ENCODE peak calls at places on chromosome 1, in nine cellular contexts. Z, N, T, P, U, R, S, V and D are unnamed samples.

GRCh38 chr1:28417441-28418277 is 48.1 kb downstream of the PHACTR4 start:
- DNase-seq in P (no peak), S (peak), V (peak), N (peak), R (peak), T (peak), Z (no peak), U (peak), D (peak)

GRCh38 chr1:89832481-89833127 is 11.8 kb downstream of the LRRC8D start:
- DNase-seq in P (no peak), R (no peak), N (no peak), Z (no peak), U (no peak), V (no peak), T (no peak), S (no peak), D (no peak)

GRCh38 chr1:219771039-219771438 is 157.3 kb downstream of the SLC30A10 start:
- DNase-seq in N (peak), P (peak), R (peak), U (peak), V (peak), T (peak), Z (no peak), S (peak), D (peak)

GRCh38 chr1:60989745-60990718 is 92.3 kb upstream of the NFIA start:
- DNase-seq in R (peak), U (peak), T (peak), P (peak), N (peak), V (peak), Z (no peak), S (peak), D (peak)

GRCh38 chr1:8031176-8031785 is 5.2 kb upstream of the ERRFI1 start:
- DNase-seq in T (peak), V (peak), R (peak), P (no peak), S (no peak), Z (peak), U (peak), N (peak), D (no peak)

GRCh38 chr1:66693856-66694255 is 58.4 kb upstream of the DYNLT5 start:
- DNase-seq in S (no peak), V (no peak), R (no peak), U (no peak), T (no peak), N (no peak), Z (no peak), P (no peak), D (no peak)

GRCh38 chr1:23718482-23718881 is 24.8 kb upstream of the ELOA start:
- DNase-seq in U (peak), S (peak), T (peak), Z (peak), V (peak), R (peak), N (peak), P (no peak), D (peak)

GRCh38 chr1:41618066-41618825 is 133.8 kb upstream of the EDN2 start:
- DNase-seq in S (peak), Z (no peak), V (no peak), R (peak), P (peak), N (peak), T (peak), U (peak), D (peak)

GRCh38 chr1:158686430-158687009 is at the start of gene SPTA1:
- DNase-seq in S (no peak), P (no peak), V (no peak), T (peak), N (peak), Z (no peak), U (no peak), R (peak), D (no peak)

GRCh38 chr1:156797212-156797871 is 19.3 kb downstream of the SH2D2A start:
- DNase-seq in T (peak), S (peak), Z (peak), P (no peak), R (peak), V (peak), U (peak), N (peak), D (peak)

GRCh38 chr1:158203693-158204457 is 23.2 kb downstream of the CD1D start:
- DNase-seq in T (peak), N (peak), Z (peak), P (no peak), S (peak), U (peak), V (peak), R (peak), D (peak)

GRCh38 chr1:16251381-16251780 is 14.4 kb upstream of the CPLANE2 start:
- DNase-seq in U (no peak), P (no peak), N (no peak), T (no peak), Z (no peak), S (no peak), R (no peak), V (no peak), D (no peak)

GRCh38 chr1:204713541-204713940 is 28.0 kb upstream of the LRRN2 start:
- DNase-seq in Z (no peak), R (no peak), V (no peak), U (no peak), N (no peak), S (no peak), T (no peak), P (no peak), D (no peak)

GRCh38 chr1:76279387-76279748 is 204.8 kb downstream of the ST6GALNAC3 start:
- DNase-seq in S (no peak), T (no peak), P (no peak), N (no peak), V (no peak), R (no peak), Z (peak), U (no peak), D (no peak)

GRCh38 chr1:209012443-209013196 is 570.9 kb upstream of the CAMK1G start:
- DNase-seq in Z (peak), T (no peak), P (no peak), N (no peak), U (no peak), V (no peak), R (no peak), S (no peak), D (no peak)

GRCh38 chr1:231508497-231508896 is 20.0 kb upstream of the TSNAX start:
- DNase-seq in N (no peak), T (no peak), P (no peak), U (no peak), V (no peak), Z (no peak), S (no peak), R (peak), D (no peak)

GRCh38 chr1:200206340-200206739 is 178.8 kb downstream of the NR5A2 start:
- DNase-seq in N (peak), P (no peak), R (peak), U (peak), Z (no peak), S (peak), T (peak), V (peak), D (peak)

GRCh38 chr1:209657918-209658317 is 5.7 kb upstream of the LAMB3 start:
- DNase-seq in R (no peak), Z (no peak), N (no peak), T (no peak), U (peak), S (no peak), P (no peak), V (no peak), D (no peak)

GRCh38 chr1:107251839-107252238 is 111.0 kb downstream of the NTNG1 start:
- DNase-seq in T (no peak), V (no peak), R (no peak), P (no peak), S (no peak), U (no peak), Z (no peak), N (no peak), D (no peak)

GRCh38 chr1:107251083-107251482 is 110.2 kb downstream of the NTNG1 start:
- DNase-seq in R (no peak), S (peak), P (no peak), Z (no peak), U (no peak), V (peak), N (no peak), T (no peak), D (no peak)

GRCh38 chr1:107252271-107252670 is 111.4 kb downstream of the NTNG1 start:
- DNase-seq in S (no peak), P (no peak), U (no peak), R (no peak), T (no peak), Z (no peak), N (no peak), V (no peak), D (no peak)

GRCh38 chr1:107247679-107248078 is 106.8 kb downstream of the NTNG1 start:
- DNase-seq in Z (no peak), R (no peak), V (no peak), T (no peak), U (no peak), S (no peak), N (no peak), P (no peak), D (no peak)

DNA sequence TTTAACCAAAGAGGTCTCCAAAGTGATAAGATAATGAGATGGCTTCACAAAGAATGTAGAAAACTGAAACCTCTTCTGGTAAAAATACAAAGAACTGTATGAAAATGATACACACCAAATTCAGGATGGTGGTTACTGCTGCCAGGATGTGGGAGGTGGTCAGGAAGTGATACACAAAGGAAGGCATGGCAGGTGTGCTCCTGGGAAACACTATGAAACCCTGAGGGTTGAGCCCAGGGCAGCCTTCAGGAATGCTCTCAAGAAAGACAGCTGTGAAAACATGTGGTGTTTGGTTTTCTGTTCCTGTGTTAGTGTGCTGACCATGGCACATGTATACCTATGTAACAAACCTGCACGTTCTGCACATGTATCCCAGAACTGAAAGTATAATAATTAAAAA is 109.3 kb downstream of the NTNG1 start:
- DNase-seq in T (no peak), P (no peak), U (peak), V (peak), R (no peak), Z (no peak), N (no peak), S (peak), D (no peak)
- TF ChIP-seq CTCF in T (no peak), P (no peak), U (no peak), V (no peak), R (no peak), Z (no peak), N (no peak), S (no peak), D (no peak)

GRCh38 chr1:92079441-92079840 is 704 bp upstream of the BTBD8 start:
- DNase-seq in S (no peak), Z (no peak), P (no peak), U (no peak), N (no peak), R (no peak), V (no peak), T (no peak), D (no peak)
- H3K4me3 ChIP-seq in S (peak), Z (no peak), P (peak), U (no peak), N (no peak), R (peak), V (peak), T (peak), D (no peak)

DNA sequence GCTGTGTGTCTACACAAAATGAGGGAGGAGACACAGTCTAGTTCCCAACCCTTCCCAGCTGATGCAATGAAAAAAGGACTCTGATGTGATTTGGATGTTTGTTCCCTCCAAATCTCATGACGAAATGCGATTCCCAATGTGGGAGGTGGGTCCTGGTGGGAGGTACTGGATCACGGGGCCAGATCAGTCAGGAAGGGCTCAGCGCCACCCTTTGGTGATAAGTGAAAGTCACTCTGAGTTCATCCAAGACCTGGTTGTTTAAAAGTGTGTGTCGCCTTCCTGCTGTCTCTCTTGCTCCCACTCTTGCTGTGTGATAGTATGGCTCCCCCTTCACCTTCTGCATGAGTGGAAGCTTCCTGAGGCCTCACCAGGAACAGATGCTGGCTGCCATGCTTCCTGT is 63.2 kb downstream of the GNG4 start:
- DNase-seq in N (no peak), T (no peak), S (no peak), R (no peak), V (no peak), P (no peak), Z (no peak), U (no peak), D (no peak)
- TF ChIP-seq CTCF in N (no peak), T (no peak), S (no peak), R (no peak), V (no peak), P (no peak), Z (no peak), U (no peak), D (no peak)

DNA sequence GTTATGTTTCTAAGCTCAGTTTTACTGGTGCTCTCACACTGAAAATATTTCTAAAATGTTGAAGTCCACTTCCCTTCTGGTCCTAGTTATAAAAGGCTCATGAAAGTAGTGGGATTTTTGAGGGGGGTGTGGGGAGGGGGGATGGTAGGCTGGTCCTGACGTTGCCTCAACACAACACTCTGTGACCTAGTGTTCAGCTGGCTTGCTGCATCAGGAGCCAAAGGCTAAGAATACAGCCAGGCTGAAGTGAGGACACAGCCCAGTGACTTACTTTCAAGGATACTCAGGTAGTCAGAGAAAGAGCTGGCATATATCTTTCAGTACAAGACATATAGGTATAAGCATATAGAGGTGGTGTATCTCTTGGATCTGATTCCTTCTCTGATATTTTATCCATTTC is 151.9 kb upstream of the C8B start:
- DNase-seq in U (no peak), R (no peak), P (no peak), T (no peak), V (no peak), N (no peak), S (no peak), Z (no peak), D (no peak)
- H3K4me3 ChIP-seq in U (no peak), R (no peak), P (no peak), T (no peak), V (no peak), N (no peak), S (no peak), Z (no peak), D (no peak)

DNA sequence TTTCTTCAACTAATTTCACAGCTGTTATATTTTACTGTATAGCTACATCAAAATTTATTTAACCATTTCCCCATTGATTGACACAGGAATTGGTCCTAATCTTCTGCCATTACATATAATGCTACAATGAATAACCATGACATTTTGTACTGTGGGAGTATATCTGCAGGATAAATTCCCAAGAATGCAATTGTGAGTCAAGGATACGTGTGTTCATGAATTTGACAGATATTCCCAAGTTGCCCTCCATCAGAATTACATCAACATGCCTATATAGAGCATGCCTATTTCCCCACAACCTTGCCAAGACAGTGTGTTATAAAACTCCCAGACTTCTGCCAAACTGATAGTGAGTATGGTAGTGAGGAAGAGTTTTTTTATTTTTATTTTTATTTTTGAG is 2.7 kb upstream of the TIE1 start:
- DNase-seq in N (no peak), S (no peak), R (no peak), P (no peak), U (no peak), Z (no peak), V (no peak), T (peak), D (no peak)
- TF ChIP-seq CTCF in N (no peak), S (no peak), R (no peak), P (no peak), U (no peak), Z (no peak), V (no peak), T (no peak), D (no peak)

DNA sequence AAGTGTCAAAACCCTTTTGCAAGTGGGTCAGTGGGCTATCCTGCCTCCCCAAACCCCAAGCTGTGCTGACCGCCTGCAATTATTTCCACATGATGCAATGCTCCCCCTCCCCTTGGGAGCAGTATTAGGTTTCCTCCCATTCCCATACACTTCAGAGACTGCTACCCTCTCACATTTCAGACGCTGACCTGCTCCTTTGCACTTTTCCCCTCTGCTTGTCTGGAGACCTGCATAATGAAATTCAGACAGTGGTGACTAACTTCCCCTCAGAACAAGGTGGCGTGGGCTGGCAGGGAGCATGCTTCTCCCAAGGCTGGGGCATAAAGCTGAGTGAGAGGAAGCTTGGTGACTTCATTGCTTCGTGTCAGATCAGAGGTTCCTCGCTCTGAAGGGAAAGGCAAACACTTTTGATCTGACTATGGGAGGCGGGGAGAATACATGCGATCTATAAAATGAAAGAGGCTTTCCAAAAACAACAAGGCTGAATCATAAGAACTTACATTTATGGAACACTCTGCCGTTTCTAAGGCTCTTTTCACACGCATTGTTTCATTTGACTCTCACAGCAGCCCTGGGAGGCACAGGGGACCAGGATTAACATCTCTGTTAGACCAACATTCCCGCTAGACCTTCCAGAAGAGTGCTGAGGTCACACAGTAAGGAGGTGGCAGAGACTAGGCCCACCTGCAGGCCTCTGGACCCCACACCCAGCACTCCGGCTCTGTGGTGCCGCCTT is 27.5 kb upstream of the ROR1 start:
- DNase-seq in P (no peak), S (peak), T (peak), V (peak), U (peak), N (peak), R (peak), Z (peak), D (peak)
- H3K4me3 ChIP-seq in P (no peak), S (no peak), T (no peak), V (peak), U (no peak), N (no peak), R (no peak), Z (no peak), D (no peak)

DNA sequence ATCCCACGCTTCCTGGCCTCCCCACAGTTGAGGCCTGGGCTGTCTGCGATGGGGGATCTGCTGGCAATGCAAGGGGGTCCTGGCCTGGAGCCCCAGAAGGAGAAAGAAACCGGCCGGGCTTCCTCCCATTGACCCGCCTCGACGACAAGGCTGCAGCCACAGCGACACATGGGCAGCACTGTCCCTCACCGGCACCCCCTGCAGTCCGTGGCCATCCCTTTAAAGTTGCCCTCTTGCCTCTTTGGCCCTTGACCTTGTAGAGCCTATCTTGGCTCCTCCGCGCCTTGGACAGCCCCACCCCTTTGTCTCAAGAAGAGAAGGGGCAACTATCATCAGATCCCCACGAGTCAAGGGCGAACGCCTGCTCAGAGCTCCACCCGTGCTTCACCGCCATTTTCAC is 106.0 kb downstream of the CASZ1 start:
- DNase-seq in P (no peak), V (no peak), Z (no peak), R (no peak), T (no peak), S (no peak), U (no peak), N (no peak), D (no peak)
- TF ChIP-seq CTCF in P (no peak), V (peak), Z (no peak), R (no peak), T (no peak), S (no peak), U (no peak), N (no peak), D (no peak)

DNA sequence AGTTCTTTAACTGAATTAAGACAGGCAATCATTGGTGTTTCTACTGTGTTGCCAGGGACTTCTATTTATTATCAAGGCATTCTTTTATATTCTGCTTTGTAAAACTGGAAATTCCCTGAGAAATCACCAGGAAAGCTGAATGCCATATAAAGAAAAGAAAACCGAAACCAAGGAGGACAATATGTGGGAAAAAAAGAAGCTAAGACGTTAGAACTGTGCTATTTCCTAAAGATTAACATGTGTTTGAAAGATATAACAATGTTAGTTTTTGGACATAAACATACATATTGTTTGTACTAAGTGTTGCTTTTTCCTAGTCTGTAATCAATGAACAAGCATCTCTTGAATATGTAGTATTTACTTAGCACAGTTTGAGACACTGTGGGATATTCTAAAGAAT is 47.2 kb downstream of the EXTL2 start:
- DNase-seq in Z (no peak), P (no peak), N (peak), S (peak), R (peak), U (peak), V (no peak), T (peak), D (no peak)
- H3K4me3 ChIP-seq in Z (no peak), P (peak), N (peak), S (peak), R (no peak), U (no peak), V (no peak), T (peak), D (peak)

GRCh38 chr1:225548140-225548857 is 104.6 kb downstream of the ENAH start:
- DNase-seq in R (peak), P (no peak), U (no peak), T (peak), Z (no peak), V (no peak), N (peak), S (no peak), D (no peak)
- TF ChIP-seq CTCF in R (no peak), P (no peak), U (no peak), T (no peak), Z (no peak), V (no peak), N (no peak), S (no peak), D (no peak)